ENCODE peak calls at places on chromosomes 16 and 17, in six cellular contexts. One of them, this sample, is unnamed. For H3K4me1, the result is how much of the 10 kb centered on the place peaks cover.

GRCh38 chr17:10328971-10329923 is 43.6 kb downstream of the MYH13 start:
- DNase-seq in HepG2: no peak
- DNase-seq in H1: no peak
- DNase-seq in GM12878: no peak
- DNase-seq in HCT116: no peak
- DNase-seq in K562: no peak
- DNase-seq in this sample: no peak

GRCh38 chr16:11400076-11400475 is 54.8 kb downstream of the RMI2 start:
- DNase-seq in HepG2: no peak
- DNase-seq in H1: no peak
- DNase-seq in GM12878: no peak
- DNase-seq in HCT116: no peak
- DNase-seq in K562: no peak
- DNase-seq in this sample: no peak

GRCh38 chr17:8702996-8703395 is 41.6 kb downstream of the CCDC42 start:
- DNase-seq in HepG2: no peak
- DNase-seq in H1: no peak
- DNase-seq in GM12878: no peak
- DNase-seq in HCT116: no peak
- DNase-seq in K562: no peak
- DNase-seq in this sample: no peak

GRCh38 chr16:74522160-74522559 is 84.8 kb downstream of the GLG1 start:
- DNase-seq in HepG2: no peak
- DNase-seq in H1: no peak
- DNase-seq in GM12878: no peak
- DNase-seq in HCT116: no peak
- DNase-seq in K562: no peak
- DNase-seq in this sample: no peak

GRCh38 chr17:36827056-36827455 is 110.2 kb upstream of the LHX1 start:
- DNase-seq in HepG2: no peak
- DNase-seq in H1: no peak
- DNase-seq in GM12878: no peak
- DNase-seq in HCT116: no peak
- DNase-seq in K562: no peak
- DNase-seq in this sample: no peak

GRCh38 chr17:43814714-43815113 is 18.2 kb downstream of the MPP3 start:
- DNase-seq in HepG2: no peak
- DNase-seq in H1: no peak
- DNase-seq in GM12878: no peak
- DNase-seq in HCT116: no peak
- DNase-seq in K562: no peak
- DNase-seq in this sample: no peak

GRCh38 chr16:28192811-28193529 is 18.8 kb downstream of the XPO6 start:
- DNase-seq in HepG2: no peak
- DNase-seq in H1: no peak
- DNase-seq in GM12878: no peak
- DNase-seq in HCT116: no peak
- DNase-seq in K562: no peak
- DNase-seq in this sample: no peak

GRCh38 chr16:85306071-85306792 is 194.0 kb upstream of the CIBAR2 start:
- DNase-seq in HepG2: peak
- DNase-seq in H1: no peak
- DNase-seq in GM12878: peak
- DNase-seq in HCT116: peak
- DNase-seq in K562: peak
- DNase-seq in this sample: no peak

GRCh38 chr16:83539736-83540490 is 267.9 kb upstream of the HSBP1 start:
- DNase-seq in HepG2: no peak
- DNase-seq in H1: no peak
- DNase-seq in GM12878: no peak
- DNase-seq in HCT116: no peak
- DNase-seq in K562: no peak
- DNase-seq in this sample: no peak

GRCh38 chr17:7740481-7741001 is 23.0 kb downstream of the DNAH2 start:
- DNase-seq in HepG2: no peak
- DNase-seq in H1: no peak
- DNase-seq in GM12878: no peak
- DNase-seq in HCT116: no peak
- DNase-seq in K562: no peak
- DNase-seq in this sample: no peak

GRCh38 chr16:51971184-51971583 is 575.8 kb downstream of the TOX3 start:
- DNase-seq in HepG2: no peak
- DNase-seq in H1: no peak
- DNase-seq in GM12878: no peak
- DNase-seq in HCT116: no peak
- DNase-seq in K562: no peak
- DNase-seq in this sample: peak

GRCh38 chr17:3963214-3964201 is 729 bp downstream of the ATP2A3 start:
- DNase-seq in HepG2: no peak
- DNase-seq in H1: no peak
- DNase-seq in GM12878: no peak
- DNase-seq in HCT116: no peak
- DNase-seq in K562: peak
- DNase-seq in this sample: no peak

GRCh38 chr16:66045626-66046025 is 320.9 kb upstream of the CDH5 start:
- DNase-seq in HepG2: no peak
- DNase-seq in H1: no peak
- DNase-seq in GM12878: no peak
- DNase-seq in HCT116: no peak
- DNase-seq in K562: no peak
- DNase-seq in this sample: no peak

GRCh38 chr16:48613061-48613957 is 3.3 kb upstream of the N4BP1 start:
- DNase-seq in HepG2: peak
- DNase-seq in H1: no peak
- DNase-seq in GM12878: no peak
- DNase-seq in HCT116: no peak
- DNase-seq in K562: no peak
- DNase-seq in this sample: no peak

GRCh38 chr17:80647746-80648145 is 103.1 kb downstream of the RPTOR start:
- DNase-seq in HepG2: no peak
- DNase-seq in H1: no peak
- DNase-seq in GM12878: no peak
- DNase-seq in HCT116: no peak
- DNase-seq in K562: no peak
- DNase-seq in this sample: no peak

GRCh38 chr17:51487947-51488346 is 227.6 kb downstream of the UTP18 start:
- DNase-seq in HepG2: peak
- DNase-seq in H1: no peak
- DNase-seq in GM12878: no peak
- DNase-seq in HCT116: peak
- DNase-seq in K562: peak
- DNase-seq in this sample: peak

GRCh38 chr17:43578699-43579569 is 32.8 kb upstream of the ETV4 start:
- DNase-seq in HepG2: peak
- DNase-seq in H1: no peak
- DNase-seq in GM12878: peak
- DNase-seq in HCT116: no peak
- DNase-seq in K562: no peak
- DNase-seq in this sample: no peak

GRCh38 chr16:66298006-66298405 is 68.5 kb upstream of the CDH5 start:
- DNase-seq in HepG2: no peak
- DNase-seq in H1: no peak
- DNase-seq in GM12878: no peak
- DNase-seq in HCT116: no peak
- DNase-seq in K562: no peak
- DNase-seq in this sample: no peak

GRCh38 chr16:72788269-72788809 is 259.6 kb downstream of the ZFHX3 start:
- DNase-seq in HepG2: no peak
- DNase-seq in H1: no peak
- DNase-seq in GM12878: no peak
- DNase-seq in HCT116: no peak
- DNase-seq in K562: no peak
- DNase-seq in this sample: no peak

GRCh38 chr16:89574681-89575246 is 794 bp upstream of the CPNE7 start:
- DNase-seq in HepG2: no peak
- DNase-seq in H1: no peak
- DNase-seq in GM12878: no peak
- DNase-seq in HCT116: peak
- DNase-seq in K562: peak
- DNase-seq in this sample: peak

GRCh38 chr17:19978206-19978802 is 676 bp upstream of the AKAP10 start:
- DNase-seq in HepG2: no peak
- DNase-seq in H1: no peak
- DNase-seq in GM12878: peak
- DNase-seq in HCT116: no peak
- DNase-seq in K562: no peak
- DNase-seq in this sample: no peak

GRCh38 chr17:12599185-12599920 is 66.3 kb upstream of the MYOCD start:
- DNase-seq in HepG2: no peak
- DNase-seq in H1: no peak
- DNase-seq in GM12878: no peak
- DNase-seq in HCT116: no peak
- DNase-seq in K562: no peak
- DNase-seq in this sample: no peak

GRCh38 chr17:50279181-50279526 is 4.9 kb downstream of the TMEM92 start:
- DNase-seq in HepG2: no peak
- DNase-seq in H1: no peak
- DNase-seq in GM12878: no peak
- DNase-seq in HCT116: no peak
- DNase-seq in K562: no peak
- DNase-seq in this sample: no peak

GRCh38 chr17:16872836-16873653 is 98.9 kb downstream of the TNFRSF13B start:
- DNase-seq in HepG2: no peak
- DNase-seq in H1: no peak
- DNase-seq in GM12878: no peak
- DNase-seq in HCT116: peak
- DNase-seq in K562: peak
- DNase-seq in this sample: peak

GRCh38 chr16:27291106-27291505 is 22.5 kb upstream of the NSMCE1 start:
- DNase-seq in HepG2: no peak
- DNase-seq in H1: no peak
- DNase-seq in GM12878: no peak
- DNase-seq in HCT116: no peak
- DNase-seq in K562: no peak
- DNase-seq in this sample: no peak

DNA sequence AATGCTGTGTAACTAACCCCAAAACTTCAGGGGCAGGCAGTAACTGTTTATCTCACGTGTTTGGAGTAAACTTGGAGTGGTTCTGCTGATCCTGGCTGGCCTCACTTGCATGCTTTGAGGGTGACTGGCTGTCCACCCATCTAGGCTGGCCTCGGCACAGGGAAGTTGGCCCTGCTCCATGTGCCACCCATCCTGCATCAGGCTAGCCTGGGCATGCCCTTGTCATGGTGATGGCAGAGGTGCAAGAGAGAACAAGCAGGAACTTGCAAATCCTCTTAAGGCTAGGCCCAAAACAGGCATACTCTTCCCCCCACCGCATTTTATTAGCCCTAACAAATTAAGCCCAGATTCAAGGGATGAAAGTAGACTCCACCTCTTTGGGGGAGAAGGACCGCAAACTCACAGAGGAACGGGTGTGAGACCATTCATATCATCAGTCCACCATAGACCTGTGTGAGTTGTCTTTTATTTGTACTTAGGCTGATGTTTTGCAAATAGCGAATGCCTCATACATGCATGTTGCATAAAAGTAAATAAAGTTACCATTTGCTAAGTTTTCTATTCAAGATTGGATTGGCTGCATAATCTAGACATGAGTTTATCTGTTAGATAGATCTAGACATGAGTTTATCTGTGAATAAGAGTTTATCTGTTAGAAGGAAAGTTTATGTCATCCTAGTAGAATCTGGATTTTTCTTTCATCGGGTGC is 221.0 kb downstream of the CCDC182 start:
- DNase-seq in HepG2: no peak
- DNase-seq in H1: no peak
- DNase-seq in GM12878: no peak
- DNase-seq in HCT116: peak
- DNase-seq in K562: no peak
- DNase-seq in this sample: no peak
- TF ChIP-seq ZNF274 in HepG2: no peak
- TF ChIP-seq ZNF274 in H1: no peak
- TF ChIP-seq ZNF274 in GM12878: no peak
- TF ChIP-seq ZNF274 in HCT116: no peak
- TF ChIP-seq ZNF274 in K562: no peak
- TF ChIP-seq ZNF274 in this sample: no peak

GRCh38 chr16:57708168-57708567 is 13.6 kb downstream of the DRC7 start:
- DNase-seq in HepG2: no peak
- DNase-seq in H1: no peak
- DNase-seq in GM12878: no peak
- DNase-seq in HCT116: no peak
- DNase-seq in K562: no peak
- DNase-seq in this sample: no peak
- H3K4me1 ChIP-seq in HepG2: half or more
- H3K4me1 ChIP-seq in H1: under half
- H3K4me1 ChIP-seq in GM12878: under half
- H3K4me1 ChIP-seq in HCT116: under half
- H3K4me1 ChIP-seq in K562: under half
- H3K4me1 ChIP-seq in this sample: under half

GRCh38 chr17:1362065-1362848 is 37.8 kb downstream of the YWHAE start:
- DNase-seq in HepG2: no peak
- DNase-seq in H1: no peak
- DNase-seq in GM12878: no peak
- DNase-seq in HCT116: no peak
- DNase-seq in K562: no peak
- DNase-seq in this sample: no peak
- TF ChIP-seq ZNF274 in HepG2: no peak
- TF ChIP-seq ZNF274 in H1: no peak
- TF ChIP-seq ZNF274 in GM12878: no peak
- TF ChIP-seq ZNF274 in HCT116: no peak
- TF ChIP-seq ZNF274 in K562: no peak
- TF ChIP-seq ZNF274 in this sample: no peak

GRCh38 chr17:17943281-17943984 is 28.8 kb downstream of the TOM1L2 start:
- DNase-seq in HepG2: no peak
- DNase-seq in H1: no peak
- DNase-seq in GM12878: no peak
- DNase-seq in HCT116: no peak
- DNase-seq in K562: no peak
- DNase-seq in this sample: no peak

GRCh38 chr17:17941015-17941414 is 31.2 kb downstream of the TOM1L2 start:
- DNase-seq in HepG2: no peak
- DNase-seq in H1: no peak
- DNase-seq in GM12878: no peak
- DNase-seq in HCT116: no peak
- DNase-seq in K562: no peak
- DNase-seq in this sample: no peak

GRCh38 chr17:17944253-17944652 is 27.9 kb downstream of the TOM1L2 start:
- DNase-seq in HepG2: no peak
- DNase-seq in H1: no peak
- DNase-seq in GM12878: no peak
- DNase-seq in HCT116: no peak
- DNase-seq in K562: no peak
- DNase-seq in this sample: no peak

GRCh38 chr17:17944743-17945142 is 27.5 kb downstream of the TOM1L2 start:
- DNase-seq in HepG2: no peak
- DNase-seq in H1: no peak
- DNase-seq in GM12878: no peak
- DNase-seq in HCT116: no peak
- DNase-seq in K562: no peak
- DNase-seq in this sample: no peak

DNA sequence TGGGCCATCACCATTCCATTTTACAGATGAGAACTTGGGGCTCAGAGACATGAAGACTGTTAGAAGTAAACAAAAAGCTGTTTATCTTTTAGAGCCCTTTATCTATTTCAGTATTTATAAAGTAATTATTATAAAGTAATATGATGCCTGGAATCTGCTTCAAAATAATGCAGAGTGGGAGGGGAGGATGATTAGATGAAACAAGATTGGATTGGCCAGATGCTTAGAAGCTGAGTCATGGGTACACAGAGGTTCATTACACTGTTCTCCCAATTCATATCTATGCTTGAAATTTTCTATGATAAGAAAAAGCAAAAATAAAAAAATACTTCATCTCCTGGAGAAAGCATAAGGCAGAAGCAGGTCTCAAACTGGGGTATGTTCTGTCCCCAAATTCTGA is 29.4 kb downstream of the TOM1L2 start:
- DNase-seq in HepG2: no peak
- DNase-seq in H1: no peak
- DNase-seq in GM12878: no peak
- DNase-seq in HCT116: no peak
- DNase-seq in K562: no peak
- DNase-seq in this sample: no peak
- H3K4me1 ChIP-seq in HepG2: half or more
- H3K4me1 ChIP-seq in H1: under half
- H3K4me1 ChIP-seq in GM12878: under half
- H3K4me1 ChIP-seq in HCT116: half or more
- H3K4me1 ChIP-seq in K562: under half
- H3K4me1 ChIP-seq in this sample: under half

This sample was measured in NT2/D1.